ENCODE peak calls at places on chromosomes 13 and 19, in four cellular contexts. P, A, R and H are unnamed samples.

GRCh38 chr13:35157143-35157755 is 215.2 kb downstream of the NBEA start:
- DNase-seq in P (no peak), A (no peak), R (peak), H (peak)

GRCh38 chr13:109246001-109246400 is 540.4 kb downstream of the IRS2 start:
- DNase-seq in P (no peak), A (no peak), R (no peak), H (no peak)

GRCh38 chr13:47109028-47109427 is 212.2 kb upstream of the HTR2A start:
- DNase-seq in P (no peak), A (no peak), R (peak), H (no peak)

GRCh38 chr13:45575830-45576180 is 39.7 kb downstream of the ERICH6B start:
- DNase-seq in P (no peak), A (no peak), R (no peak), H (no peak)

GRCh38 chr19:16386619-16387240 is 62.1 kb downstream of the KLF2 start:
- DNase-seq in P (no peak), A (peak), R (peak), H (peak)

GRCh38 chr13:110506859-110507566 is 54.5 kb downstream of the RAB20 start:
- DNase-seq in P (no peak), A (no peak), R (peak), H (peak)

GRCh38 chr19:41421314-41421713 is 5.9 kb downstream of the B3GNT8 start:
- DNase-seq in P (no peak), A (no peak), R (no peak), H (no peak)

GRCh38 chr13:91544723-91545122 is 146.3 kb downstream of the GPC5 start:
- DNase-seq in P (no peak), A (no peak), R (no peak), H (no peak)

GRCh38 chr19:38838986-38839761 is 7.6 kb upstream of the ECH1 start:
- DNase-seq in P (no peak), A (no peak), R (no peak), H (no peak)

GRCh38 chr19:38049105-38049649 is 142.2 kb downstream of the SIPA1L3 start:
- DNase-seq in P (no peak), A (no peak), R (no peak), H (no peak)

GRCh38 chr19:11435833-11436313 is 438 bp downstream of the PRKCSH start:
- DNase-seq in P (no peak), A (no peak), R (no peak), H (peak)

GRCh38 chr19:42114412-42114811 is 17.8 kb downstream of the POU2F2 start:
- DNase-seq in P (no peak), A (no peak), R (no peak), H (no peak)

GRCh38 chr19:35484637-35485036 is 5.6 kb downstream of the KRTDAP start:
- DNase-seq in P (no peak), A (no peak), R (no peak), H (no peak)

GRCh38 chr19:49973987-49974386 is 13.0 kb upstream of the SIGLEC11 start:
- DNase-seq in P (no peak), A (no peak), R (no peak), H (no peak)

GRCh38 chr13:20714563-20715339 is 11.3 kb downstream of the IL17D start:
- DNase-seq in P (no peak), A (no peak), R (no peak), H (no peak)

GRCh38 chr13:79869326-79869725 is 388.4 kb downstream of the NDFIP2 start:
- DNase-seq in P (peak), A (no peak), R (peak), H (no peak)

GRCh38 chr13:89401209-89401810 is 1730.1 kb downstream of the SLITRK5 start:
- DNase-seq in P (peak), A (no peak), R (peak), H (peak)

GRCh38 chr13:79745141-79745540 is 264.2 kb downstream of the NDFIP2 start:
- DNase-seq in P (no peak), A (no peak), R (no peak), H (no peak)

GRCh38 chr13:84192125-84192524 is 309.9 kb upstream of the SLITRK1 start:
- DNase-seq in P (no peak), A (no peak), R (no peak), H (peak)

GRCh38 chr19:14072535-14073231 is at the start of gene MISP3:
- DNase-seq in P (no peak), A (no peak), R (peak), H (no peak)

GRCh38 chr13:106507560-106508274 is 27.7 kb downstream of the EFNB2 start:
- DNase-seq in P (no peak), A (no peak), R (no peak), H (peak)

GRCh38 chr13:43191561-43191960 is 168.2 kb downstream of the DNAJC15 start:
- DNase-seq in P (no peak), A (no peak), R (no peak), H (no peak)

GRCh38 chr19:50497030-50497420 is 14.0 kb downstream of the JOSD2 start:
- DNase-seq in P (no peak), A (no peak), R (peak), H (no peak)

GRCh38 chr19:18849838-18850400 is 18.2 kb downstream of the UPF1 start:
- DNase-seq in P (no peak), A (no peak), R (no peak), H (no peak)

GRCh38 chr19:49553451-49554271 is 25.9 kb downstream of the RCN3 start:
- DNase-seq in P (peak), A (no peak), R (peak), H (peak)

GRCh38 chr13:99981115-99982020 is at the start of gene ZIC2:
- DNase-seq in P (no peak), A (no peak), R (peak), H (no peak)

GRCh38 chr13:27347373-27347772 is 76.7 kb downstream of the RASL11A start:
- DNase-seq in P (no peak), A (no peak), R (no peak), H (no peak)

GRCh38 chr19:1910169-1910568 is 5.0 kb downstream of the ADAT3 start:
- DNase-seq in P (no peak), A (no peak), R (no peak), H (no peak)

GRCh38 chr13:111661052-111661451 is 340.6 kb downstream of the TEX29 start:
- DNase-seq in P (no peak), A (no peak), R (no peak), H (no peak)

GRCh38 chr13:39835253-39835652 is 179.8 kb downstream of the COG6 start:
- DNase-seq in P (no peak), A (no peak), R (no peak), H (no peak)

GRCh38 chr13:108375034-108375433 is 105.5 kb downstream of the TNFSF13B start:
- DNase-seq in P (no peak), A (no peak), R (no peak), H (no peak)

GRCh38 chr19:5926641-5927438 is 12.8 kb downstream of the CAPS start:
- DNase-seq in P (no peak), A (no peak), R (no peak), H (no peak)